ENCODE peak calls at places on chromosomes 4 and X, in six cellular contexts. C, N, S, U, K and O are unnamed samples.
A peak's percentile ranks its signal among the peaks of the same experiment; 100 is the strongest.

GRCh38 chr4:48071171-48071570 is 54.6 kb downstream of the NIPAL1 start:
- DNase-seq in C (no peak), N (no peak), S (no peak), U (no peak), K (no peak), O (no peak)

GRCh38 chrX:54979432-54979831 is 14.6 kb downstream of the PFKFB1 start:
- DNase-seq in C (no peak), N (no peak), S (no peak), U (no peak), K (no peak), O (no peak)

GRCh38 chr4:184262901-184263300 is 45.2 kb upstream of the ENPP6 start:
- DNase-seq in C (no peak), N (no peak), S (no peak), U (no peak), K (no peak), O (no peak)

GRCh38 chr4:10207116-10207515 is 90.5 kb upstream of the WDR1 start:
- DNase-seq in C (no peak), N (no peak), S (no peak), U (no peak), K (no peak), O (no peak)

GRCh38 chr4:168923526-168924194 is 86.4 kb downstream of the CBR4 start:
- DNase-seq in C (peak; percentile 57), N (peak; percentile 51), S (peak; percentile 59), U (no peak), K (no peak), O (peak; percentile 57)

GRCh38 chr4:144399927-144400326 is 246.0 kb upstream of the HHIP start:
- DNase-seq in C (no peak), N (no peak), S (no peak), U (no peak), K (no peak), O (peak; percentile 14)

GRCh38 chr4:46931981-46932380 is 22.9 kb upstream of the COX7B2 start:
- DNase-seq in C (no peak), N (no peak), S (peak; percentile 15), U (no peak), K (no peak), O (no peak)

GRCh38 chr4:67292045-67292444 is 253.3 kb downstream of the CENPC start:
- DNase-seq in C (no peak), N (no peak), S (no peak), U (no peak), K (no peak), O (no peak)

GRCh38 chr4:148359769-148360168 is 82.4 kb downstream of the NR3C2 start:
- DNase-seq in C (no peak), N (no peak), S (no peak), U (no peak), K (no peak), O (no peak)

GRCh38 chrX:30653415-30654131 is at the start of gene GK:
- DNase-seq in C (peak; percentile 24), N (no peak), S (peak; percentile 16), U (no peak), K (no peak), O (no peak)

GRCh38 chrX:120358687-120359086 is 3.2 kb upstream of the ATP1B4 start:
- DNase-seq in C (no peak), N (no peak), S (no peak), U (no peak), K (no peak), O (no peak)

GRCh38 chrX:34559325-34559724 is 97.8 kb downstream of the TMEM47 start:
- DNase-seq in C (no peak), N (no peak), S (no peak), U (no peak), K (no peak), O (no peak)

GRCh38 chr4:86089924-86090323 is 269.9 kb downstream of the MAPK10 start:
- DNase-seq in C (no peak), N (no peak), S (no peak), U (no peak), K (no peak), O (no peak)

GRCh38 chr4:16893141-16893571 is 5.3 kb downstream of the LDB2 start:
- DNase-seq in C (no peak), N (no peak), S (no peak), U (no peak), K (no peak), O (no peak)

GRCh38 chr4:21649691-21650090 is 298.9 kb downstream of the KCNIP4 start:
- DNase-seq in C (no peak), N (no peak), S (no peak), U (no peak), K (no peak), O (no peak)

GRCh38 chrX:19747672-19748610 is 139.5 kb downstream of the SH3KBP1 start:
- DNase-seq in C (no peak), N (no peak), S (peak; percentile 21), U (peak; percentile 22), K (no peak), O (no peak)

GRCh38 chr4:73208376-73208775 is 50.2 kb downstream of the ANKRD17 start:
- DNase-seq in C (no peak), N (no peak), S (no peak), U (no peak), K (no peak), O (no peak)

GRCh38 chr4:78667764-78668163 is 108.4 kb upstream of the BMP2K start:
- DNase-seq in C (peak; percentile 26), N (no peak), S (peak; percentile 24), U (no peak), K (no peak), O (peak; percentile 23)

GRCh38 chr4:78666830-78667258 is 109.3 kb upstream of the BMP2K start:
- DNase-seq in C (no peak), N (no peak), S (no peak), U (no peak), K (no peak), O (no peak)

GRCh38 chr4:78667337-78667736 is 108.8 kb upstream of the BMP2K start:
- DNase-seq in C (no peak), N (no peak), S (no peak), U (no peak), K (no peak), O (no peak)

GRCh38 chr4:78671812-78672440 is 104.2 kb upstream of the BMP2K start:
- DNase-seq in C (no peak), N (no peak), S (no peak), U (no peak), K (no peak), O (no peak)

DNA sequence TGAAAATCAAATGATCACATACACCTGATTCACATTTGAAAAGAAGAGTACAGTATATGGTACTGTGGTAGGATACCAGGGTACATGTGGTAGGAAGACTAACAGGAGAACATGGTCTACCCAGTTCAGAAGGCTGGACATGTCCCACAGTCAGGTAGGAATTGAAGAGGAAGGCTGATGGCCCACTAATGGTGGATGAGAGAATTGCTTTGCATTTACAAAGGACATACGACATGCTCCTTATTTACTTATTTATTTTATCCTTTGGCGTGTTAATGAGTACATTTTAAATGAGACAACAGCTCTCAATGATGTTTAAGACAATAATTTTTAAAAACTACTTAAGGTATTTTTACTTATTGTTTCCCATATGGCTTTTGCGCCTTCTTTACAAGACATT is 106.7 kb upstream of the BMP2K start:
- DNase-seq in C (no peak), N (no peak), S (no peak), U (no peak), K (no peak), O (no peak)
- TF ChIP-seq CTCF in C (no peak), N (no peak), S (no peak), U (no peak), K (no peak), O (no peak)

DNA sequence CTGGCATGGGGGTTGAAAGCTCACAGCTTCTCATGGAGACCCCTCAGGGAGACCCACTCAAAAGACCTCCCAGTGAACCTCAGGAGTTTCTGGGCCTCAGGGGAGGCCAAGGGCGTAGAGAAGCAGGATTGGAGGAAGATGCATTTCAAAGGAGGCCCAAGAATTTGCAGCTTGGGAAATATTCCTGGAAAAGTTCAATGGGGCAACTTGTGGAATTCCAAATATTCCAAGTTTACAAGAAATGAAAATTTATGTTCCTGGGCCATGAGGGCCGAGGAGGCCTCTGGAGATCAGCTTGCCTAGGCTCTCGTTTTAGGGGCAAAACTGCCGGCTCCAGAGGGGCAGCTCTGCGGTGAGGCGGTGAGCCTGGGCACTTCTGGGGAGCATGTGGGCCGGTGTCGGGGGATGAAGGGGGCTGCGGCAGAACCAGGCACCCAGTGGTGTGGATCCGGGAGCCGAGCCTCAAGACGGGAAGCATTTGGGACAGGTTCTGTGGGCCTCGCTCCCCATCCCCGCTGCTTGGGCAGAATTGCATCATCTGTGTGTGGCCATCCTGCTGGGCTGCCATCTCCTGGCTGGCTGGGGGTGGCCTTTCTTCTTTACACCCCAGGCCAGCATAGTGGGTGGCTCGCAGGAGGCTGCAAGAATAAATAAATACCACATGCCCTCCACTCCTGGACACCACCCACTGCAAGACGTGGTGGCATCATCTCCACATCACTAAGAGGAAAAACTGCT is 54.6 kb upstream of the GPR78 start:
- DNase-seq in C (no peak), N (no peak), S (no peak), U (no peak), K (peak; percentile 64), O (no peak)
- TF ChIP-seq CTCF in C (no peak), N (no peak), S (no peak), U (no peak), K (no peak), O (no peak)

GRCh38 chr4:13920901-13921300 is 293.4 kb upstream of the BOD1L1 start:
- DNase-seq in C (no peak), N (peak; percentile 29), S (no peak), U (peak; percentile 39), K (no peak), O (no peak)

GRCh38 chr4:13920111-13920875 is 292.8 kb upstream of the BOD1L1 start:
- DNase-seq in C (no peak), N (no peak), S (no peak), U (no peak), K (no peak), O (no peak)

GRCh38 chr4:13919021-13919441 is 291.5 kb upstream of the BOD1L1 start:
- DNase-seq in C (no peak), N (no peak), S (no peak), U (no peak), K (no peak), O (no peak)

GRCh38 chr4:13918110-13918509 is 290.6 kb upstream of the BOD1L1 start:
- DNase-seq in C (no peak), N (peak; percentile 24), S (no peak), U (peak; percentile 54), K (no peak), O (no peak)

GRCh38 chr4:13917010-13917409 is 289.5 kb upstream of the BOD1L1 start:
- DNase-seq in C (no peak), N (no peak), S (no peak), U (no peak), K (no peak), O (no peak)
- TF ChIP-seq CTCF in C (no peak), N (no peak), S (no peak), U (no peak), K (no peak), O (no peak)

DNA sequence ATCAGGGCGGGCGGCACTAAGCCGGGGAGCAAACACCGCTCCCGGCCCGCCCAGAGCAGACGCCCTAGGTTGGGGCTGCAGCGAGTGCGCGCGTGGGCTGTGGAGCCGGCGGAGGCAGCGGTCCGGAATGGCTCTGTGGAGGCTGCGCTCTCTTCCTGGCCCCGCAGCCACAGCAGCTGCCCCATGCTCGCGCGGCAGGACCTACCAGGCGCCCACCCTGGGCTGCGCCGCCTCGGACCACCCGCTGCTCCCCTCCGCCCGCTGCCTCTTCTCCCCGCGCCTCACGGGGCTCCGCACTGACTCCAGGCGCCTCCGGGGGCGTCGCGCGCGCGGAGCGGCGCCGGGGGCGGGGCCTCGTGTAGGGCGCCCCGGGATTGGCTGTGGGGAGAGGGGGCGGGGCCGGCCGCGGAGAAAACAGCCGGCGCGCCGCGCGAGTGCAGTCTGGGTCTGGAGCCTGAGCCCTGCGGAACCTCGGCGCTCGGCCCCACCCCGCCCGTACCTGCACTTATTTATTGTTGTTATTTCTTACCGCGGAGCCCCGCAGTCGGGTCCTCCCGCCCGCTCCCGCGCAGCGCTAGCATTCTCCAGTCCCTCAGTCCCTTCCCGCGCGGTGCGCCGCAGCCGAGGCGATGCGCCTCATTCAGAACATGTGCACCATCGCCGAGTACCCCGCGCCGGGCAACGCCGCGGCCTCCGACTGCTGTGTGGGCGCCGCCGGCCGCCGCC is at the start of gene RASL11B:
- DNase-seq in C (peak; percentile 97), N (peak; percentile 82), S (peak; percentile 95), U (peak; percentile 91), K (peak; percentile 94), O (peak; percentile 98)
- TF ChIP-seq CTCF in C (no peak), N (peak; percentile 52), S (no peak), U (peak; percentile 40), K (peak; percentile 20), O (peak; percentile 11)